ENCODE peak calls at places on chromosomes 11 and 22, in six cellular contexts. One of them, this sample, is unnamed. For H3K36me3, the result is how much of the 10 kb centered on the place peaks cover.

GRCh38 chr11:126284829-126285228 is 1.9 kb downstream of the TIRAP start:
- DNase-seq in stomach: peak
- DNase-seq in CD8-positive, alpha-beta T cell: peak
- DNase-seq in PC-3: peak
- DNase-seq in kidney: no peak
- DNase-seq in kidney epithelial cell: peak
- DNase-seq in this sample: no peak

GRCh38 chr11:65726660-65727059 is 6.1 kb upstream of the RNASEH2C start:
- DNase-seq in PC-3: no peak
- DNase-seq in kidney: no peak
- DNase-seq in stomach: no peak
- DNase-seq in CD8-positive, alpha-beta T cell: no peak
- DNase-seq in kidney epithelial cell: no peak
- DNase-seq in this sample: no peak

GRCh38 chr11:45076761-45077160 is 69.7 kb upstream of the PRDM11 start:
- DNase-seq in PC-3: no peak
- DNase-seq in kidney: no peak
- DNase-seq in stomach: no peak
- DNase-seq in kidney epithelial cell: no peak
- DNase-seq in CD8-positive, alpha-beta T cell: no peak
- DNase-seq in this sample: no peak

GRCh38 chr22:29716814-29717213 is 3.0 kb upstream of the CABP7 start:
- DNase-seq in stomach: peak
- DNase-seq in kidney epithelial cell: peak
- DNase-seq in PC-3: peak
- DNase-seq in CD8-positive, alpha-beta T cell: no peak
- DNase-seq in kidney: no peak
- DNase-seq in this sample: peak

GRCh38 chr22:38694049-38694448 is 6.7 kb downstream of the JOSD1 start:
- DNase-seq in kidney: no peak
- DNase-seq in stomach: no peak
- DNase-seq in kidney epithelial cell: no peak
- DNase-seq in PC-3: no peak
- DNase-seq in CD8-positive, alpha-beta T cell: no peak
- DNase-seq in this sample: peak

GRCh38 chr11:1298695-1299492 is 10.5 kb downstream of the TOLLIP start:
- DNase-seq in kidney epithelial cell: peak
- DNase-seq in kidney: peak
- DNase-seq in CD8-positive, alpha-beta T cell: no peak
- DNase-seq in stomach: peak
- DNase-seq in PC-3: peak
- DNase-seq in this sample: peak

GRCh38 chr11:69922015-69922595 is 102.9 kb upstream of the FGF3 start:
- DNase-seq in kidney: peak
- DNase-seq in stomach: no peak
- DNase-seq in kidney epithelial cell: no peak
- DNase-seq in PC-3: no peak
- DNase-seq in CD8-positive, alpha-beta T cell: no peak
- DNase-seq in this sample: no peak

GRCh38 chr11:10623797-10624761 is 55.6 kb upstream of the LYVE1 start:
- DNase-seq in kidney epithelial cell: no peak
- DNase-seq in stomach: no peak
- DNase-seq in CD8-positive, alpha-beta T cell: no peak
- DNase-seq in kidney: no peak
- DNase-seq in PC-3: peak
- DNase-seq in this sample: no peak

GRCh38 chr11:62788991-62789390 is 1.8 kb downstream of the TMEM179B start:
- DNase-seq in stomach: no peak
- DNase-seq in kidney epithelial cell: no peak
- DNase-seq in PC-3: no peak
- DNase-seq in CD8-positive, alpha-beta T cell: no peak
- DNase-seq in kidney: peak
- DNase-seq in this sample: no peak

GRCh38 chr11:117229411-117229810 is 2.5 kb downstream of the PCSK7 start:
- DNase-seq in kidney epithelial cell: no peak
- DNase-seq in PC-3: no peak
- DNase-seq in stomach: no peak
- DNase-seq in kidney: peak
- DNase-seq in CD8-positive, alpha-beta T cell: no peak
- DNase-seq in this sample: no peak
- H3K4me3 ChIP-seq in kidney epithelial cell: no peak
- H3K4me3 ChIP-seq in PC-3: no peak
- H3K4me3 ChIP-seq in stomach: no peak
- H3K4me3 ChIP-seq in kidney: no peak
- H3K4me3 ChIP-seq in CD8-positive, alpha-beta T cell: peak
- H3K4me3 ChIP-seq in this sample: no peak

DNA sequence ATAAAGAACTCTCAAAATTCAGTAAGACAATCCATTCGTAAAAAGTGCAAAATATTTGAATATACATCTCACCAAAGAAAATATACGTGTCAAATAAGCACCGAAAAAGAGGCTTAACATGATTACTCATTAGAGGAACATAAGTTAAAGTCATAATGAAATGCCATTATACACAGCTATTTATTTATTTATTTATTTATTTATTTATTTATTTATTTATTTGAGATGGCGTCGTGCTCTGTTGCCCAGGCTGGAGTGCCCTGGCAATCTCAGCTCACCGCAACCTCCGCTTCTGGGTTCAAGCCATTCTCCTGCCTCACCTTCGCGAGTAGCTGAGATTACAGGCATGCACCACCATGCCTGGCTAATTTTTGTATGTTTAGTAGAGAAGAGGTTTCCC is 203.6 kb upstream of the UBASH3B start:
- DNase-seq in CD8-positive, alpha-beta T cell: no peak
- DNase-seq in PC-3: no peak
- DNase-seq in kidney epithelial cell: no peak
- DNase-seq in stomach: no peak
- DNase-seq in kidney: no peak
- DNase-seq in this sample: no peak
- TF ChIP-seq CTCF in CD8-positive, alpha-beta T cell: no peak
- TF ChIP-seq CTCF in PC-3: no peak
- TF ChIP-seq CTCF in kidney epithelial cell: no peak
- TF ChIP-seq CTCF in stomach: no peak
- TF ChIP-seq CTCF in kidney: no peak
- TF ChIP-seq CTCF in this sample: no peak

DNA sequence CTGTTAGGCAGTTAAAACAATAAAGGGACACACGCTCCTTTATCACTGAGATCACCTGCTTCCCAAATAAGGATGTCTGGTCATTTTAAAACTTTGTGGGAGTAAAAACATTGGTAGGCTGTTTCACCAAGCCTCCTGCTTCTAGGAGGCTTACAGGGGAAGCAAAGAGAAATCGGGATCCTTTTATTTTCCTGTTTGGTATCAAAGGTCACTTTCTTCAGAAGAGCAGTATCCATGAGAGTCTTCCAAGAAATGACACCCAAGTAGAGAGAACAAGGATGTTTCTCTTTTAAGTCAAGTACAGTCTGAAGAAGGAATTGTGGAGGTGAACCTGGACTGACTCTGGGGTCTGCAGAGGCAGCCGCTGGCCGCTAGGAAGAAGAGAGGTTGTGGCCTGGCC is 36.9 kb upstream of the BID start:
- DNase-seq in PC-3: no peak
- DNase-seq in kidney: no peak
- DNase-seq in stomach: no peak
- DNase-seq in CD8-positive, alpha-beta T cell: no peak
- DNase-seq in kidney epithelial cell: no peak
- DNase-seq in this sample: no peak
- H3K36me3 ChIP-seq in PC-3: under half
- H3K36me3 ChIP-seq in kidney: under half
- H3K36me3 ChIP-seq in stomach: half or more
- H3K36me3 ChIP-seq in CD8-positive, alpha-beta T cell: under half
- H3K36me3 ChIP-seq in kidney epithelial cell: under half
- H3K36me3 ChIP-seq in this sample: under half

GRCh38 chr11:19952101-19952605 is 208.1 kb downstream of the DBX1 start:
- DNase-seq in CD8-positive, alpha-beta T cell: no peak
- DNase-seq in kidney epithelial cell: no peak
- DNase-seq in PC-3: no peak
- DNase-seq in stomach: no peak
- DNase-seq in kidney: no peak
- DNase-seq in this sample: no peak
- H3K4me3 ChIP-seq in CD8-positive, alpha-beta T cell: no peak
- H3K4me3 ChIP-seq in kidney epithelial cell: no peak
- H3K4me3 ChIP-seq in PC-3: no peak
- H3K4me3 ChIP-seq in stomach: no peak
- H3K4me3 ChIP-seq in kidney: no peak
- H3K4me3 ChIP-seq in this sample: no peak

DNA sequence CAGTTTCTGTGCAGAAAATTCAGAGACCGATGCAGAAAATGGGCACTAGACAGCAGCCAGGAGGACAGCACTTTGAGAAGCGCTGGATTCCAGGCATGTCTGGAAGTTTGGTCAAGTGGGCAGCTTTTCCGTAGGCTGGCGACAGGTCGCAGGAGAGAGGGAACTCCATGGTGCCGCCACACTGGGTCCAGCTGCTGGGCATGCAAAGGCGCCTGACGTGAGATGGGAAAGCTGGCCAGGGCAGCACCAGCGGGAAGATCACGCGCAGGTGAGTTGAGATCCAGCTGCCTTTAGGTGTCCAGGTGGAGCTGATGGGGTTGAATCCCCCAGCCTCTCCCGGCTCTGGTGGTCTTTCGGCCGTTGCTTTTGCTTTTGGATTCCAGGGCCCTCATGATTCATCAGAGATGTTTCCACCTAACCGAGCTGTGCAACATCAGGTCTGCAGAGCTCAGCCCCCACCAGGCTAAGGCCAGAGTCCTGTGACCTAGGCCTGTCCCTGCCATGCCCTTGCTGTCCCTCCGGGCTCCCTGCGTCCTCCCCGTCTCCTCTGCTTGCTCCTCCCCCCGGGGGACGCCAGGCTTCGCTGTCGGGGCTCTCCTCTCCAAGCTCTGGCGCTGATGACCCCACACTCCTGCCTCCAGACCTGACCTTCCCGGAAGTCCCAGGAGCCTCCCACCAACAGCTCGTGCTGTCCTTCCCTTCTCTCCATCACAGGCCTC is 1001.7 kb downstream of the BRD1 start:
- DNase-seq in PC-3: no peak
- DNase-seq in kidney epithelial cell: no peak
- DNase-seq in kidney: peak
- DNase-seq in CD8-positive, alpha-beta T cell: no peak
- DNase-seq in stomach: no peak
- DNase-seq in this sample: no peak
- TF ChIP-seq CTCF in PC-3: no peak
- TF ChIP-seq CTCF in kidney epithelial cell: no peak
- TF ChIP-seq CTCF in kidney: no peak
- TF ChIP-seq CTCF in CD8-positive, alpha-beta T cell: no peak
- TF ChIP-seq CTCF in stomach: no peak
- TF ChIP-seq CTCF in this sample: no peak